ENCODE peak calls at places on chromosome 1, in four cellular contexts. I is fibroblast of the conjunctiva, O is fibroblast of pulmonary artery, J is T-helper 2 cell. T is an unnamed sample.

GRCh38 chr1:186213225-186213607 is 161.8 kb downstream of the TPR start:
- DNase-seq in I (no peak), O (no peak), J (no peak), T (no peak)

GRCh38 chr1:2786329-2787162 is 14.9 kb downstream of the TTC34 start:
- DNase-seq in I (no peak), O (no peak), J (peak), T (no peak)

GRCh38 chr1:224116131-224116530 is 2.2 kb downstream of the FBXO28 start:
- DNase-seq in I (peak), O (peak), J (no peak), T (peak)

GRCh38 chr1:13600762-13601483 is 17.3 kb downstream of the PDPN start:
- DNase-seq in I (no peak), O (no peak), J (no peak), T (no peak)

GRCh38 chr1:173532237-173532636 is 55.1 kb downstream of the PRDX6 start:
- DNase-seq in I (no peak), O (no peak), J (no peak), T (no peak)

GRCh38 chr1:14944471-14944981 is 209.0 kb upstream of the TMEM51 start:
- DNase-seq in I (no peak), O (no peak), J (no peak), T (no peak)

GRCh38 chr1:1034438-1034759 is 14.5 kb downstream of the AGRN start:
- DNase-seq in I (no peak), O (no peak), J (no peak), T (no peak)

GRCh38 chr1:100767176-100767876 is 47.8 kb downstream of the VCAM1 start:
- DNase-seq in I (no peak), O (no peak), J (no peak), T (no peak)

GRCh38 chr1:181216571-181216994 is 128.1 kb downstream of the IER5 start:
- DNase-seq in I (no peak), O (no peak), J (no peak), T (no peak)

T was measured in NCI-H774.